ENCODE peak calls at places on chromosomes 1 and 21, in six cellular contexts. One of them, this sample, is unnamed. For H3K27me3, the result is how much of the 10 kb centered on the place peaks cover.

GRCh38 chr21:43609501-43610340 is 49.6 kb downstream of the HSF2BP start:
- DNase-seq in psoas muscle: no peak
- DNase-seq in mammary epithelial cell: peak
- DNase-seq in A673: peak
- DNase-seq in uterus: peak
- DNase-seq in testis: peak
- DNase-seq in this sample: peak

GRCh38 chr1:14768589-14769304 is 170.3 kb downstream of the KAZN start:
- DNase-seq in psoas muscle: no peak
- DNase-seq in mammary epithelial cell: no peak
- DNase-seq in A673: no peak
- DNase-seq in uterus: no peak
- DNase-seq in testis: no peak
- DNase-seq in this sample: no peak

GRCh38 chr1:85818371-85818770 is 110.1 kb upstream of the ZNHIT6 start:
- DNase-seq in psoas muscle: no peak
- DNase-seq in mammary epithelial cell: no peak
- DNase-seq in A673: no peak
- DNase-seq in uterus: no peak
- DNase-seq in testis: no peak
- DNase-seq in this sample: peak

GRCh38 chr1:47415728-47416318 is at the start of gene FOXE3:
- DNase-seq in psoas muscle: no peak
- DNase-seq in mammary epithelial cell: no peak
- DNase-seq in A673: no peak
- DNase-seq in uterus: no peak
- DNase-seq in testis: no peak
- DNase-seq in this sample: no peak

GRCh38 chr1:231338270-231339128 is at the start of gene SPRTN:
- DNase-seq in psoas muscle: no peak
- DNase-seq in mammary epithelial cell: peak
- DNase-seq in A673: peak
- DNase-seq in uterus: no peak
- DNase-seq in testis: no peak
- DNase-seq in this sample: no peak

GRCh38 chr1:43282220-43283195 is 2.9 kb downstream of the C1orf210 start:
- DNase-seq in psoas muscle: no peak
- DNase-seq in mammary epithelial cell: no peak
- DNase-seq in A673: no peak
- DNase-seq in uterus: no peak
- DNase-seq in testis: no peak
- DNase-seq in this sample: no peak

GRCh38 chr1:6960291-6960758 is 175.1 kb downstream of the CAMTA1 start:
- DNase-seq in psoas muscle: peak
- DNase-seq in mammary epithelial cell: no peak
- DNase-seq in A673: no peak
- DNase-seq in uterus: no peak
- DNase-seq in testis: peak
- DNase-seq in this sample: no peak

GRCh38 chr1:172320723-172321122 is 99.8 kb upstream of the C1orf105 start:
- DNase-seq in psoas muscle: no peak
- DNase-seq in mammary epithelial cell: no peak
- DNase-seq in A673: peak
- DNase-seq in uterus: peak
- DNase-seq in testis: no peak
- DNase-seq in this sample: peak

GRCh38 chr1:159938221-159938852 is 7.1 kb downstream of the IGSF9 start:
- DNase-seq in psoas muscle: no peak
- DNase-seq in mammary epithelial cell: peak
- DNase-seq in A673: no peak
- DNase-seq in uterus: no peak
- DNase-seq in testis: no peak
- DNase-seq in this sample: no peak

GRCh38 chr21:44757731-44758130 is 43.9 kb downstream of the UBE2G2 start:
- DNase-seq in psoas muscle: no peak
- DNase-seq in mammary epithelial cell: no peak
- DNase-seq in A673: no peak
- DNase-seq in uterus: no peak
- DNase-seq in testis: no peak
- DNase-seq in this sample: no peak

GRCh38 chr1:182600036-182600713 is 4.0 kb downstream of the RGS16 start:
- DNase-seq in psoas muscle: no peak
- DNase-seq in mammary epithelial cell: no peak
- DNase-seq in A673: no peak
- DNase-seq in uterus: no peak
- DNase-seq in testis: no peak
- DNase-seq in this sample: no peak

GRCh38 chr1:17617787-17618557 is 78.5 kb downstream of the ARHGEF10L start:
- DNase-seq in psoas muscle: peak
- DNase-seq in mammary epithelial cell: no peak
- DNase-seq in A673: no peak
- DNase-seq in uterus: peak
- DNase-seq in testis: peak
- DNase-seq in this sample: peak

GRCh38 chr1:213979751-213980605 is 7.8 kb upstream of the PROX1 start:
- DNase-seq in psoas muscle: no peak
- DNase-seq in mammary epithelial cell: no peak
- DNase-seq in A673: no peak
- DNase-seq in uterus: no peak
- DNase-seq in testis: no peak
- DNase-seq in this sample: no peak

GRCh38 chr1:95467036-95467435 is 233.0 kb downstream of the RWDD3 start:
- DNase-seq in psoas muscle: no peak
- DNase-seq in mammary epithelial cell: no peak
- DNase-seq in A673: peak
- DNase-seq in uterus: no peak
- DNase-seq in testis: no peak
- DNase-seq in this sample: no peak

GRCh38 chr1:182841368-182841988 is 2.3 kb downstream of the DHX9 start:
- DNase-seq in psoas muscle: no peak
- DNase-seq in mammary epithelial cell: peak
- DNase-seq in A673: peak
- DNase-seq in uterus: no peak
- DNase-seq in testis: no peak
- DNase-seq in this sample: peak

GRCh38 chr1:69911301-69911801 is 294.0 kb downstream of the LRRC40 start:
- DNase-seq in psoas muscle: no peak
- DNase-seq in mammary epithelial cell: peak
- DNase-seq in A673: peak
- DNase-seq in uterus: no peak
- DNase-seq in testis: no peak
- DNase-seq in this sample: peak

GRCh38 chr1:46747683-46748288 is 28.9 kb upstream of the EFCAB14 start:
- DNase-seq in psoas muscle: no peak
- DNase-seq in mammary epithelial cell: peak
- DNase-seq in A673: peak
- DNase-seq in uterus: peak
- DNase-seq in testis: peak
- DNase-seq in this sample: peak

GRCh38 chr21:40765771-40766170 is 81.2 kb downstream of the DSCAM start:
- DNase-seq in psoas muscle: no peak
- DNase-seq in mammary epithelial cell: no peak
- DNase-seq in A673: no peak
- DNase-seq in uterus: no peak
- DNase-seq in testis: no peak
- DNase-seq in this sample: no peak

GRCh38 chr1:219312967-219313366 is 139.3 kb downstream of the LYPLAL1 start:
- DNase-seq in psoas muscle: no peak
- DNase-seq in mammary epithelial cell: no peak
- DNase-seq in A673: no peak
- DNase-seq in uterus: no peak
- DNase-seq in testis: no peak
- DNase-seq in this sample: peak

GRCh38 chr21:41358193-41359166 is 3.3 kb upstream of the MX2 start:
- DNase-seq in psoas muscle: no peak
- DNase-seq in mammary epithelial cell: no peak
- DNase-seq in A673: no peak
- DNase-seq in uterus: no peak
- DNase-seq in testis: no peak
- DNase-seq in this sample: no peak

GRCh38 chr1:162216604-162217003 is 147.1 kb downstream of the NOS1AP start:
- DNase-seq in psoas muscle: no peak
- DNase-seq in mammary epithelial cell: no peak
- DNase-seq in A673: no peak
- DNase-seq in uterus: no peak
- DNase-seq in testis: no peak
- DNase-seq in this sample: no peak

GRCh38 chr1:17355898-17356297 is 16.1 kb upstream of the PADI6 start:
- DNase-seq in psoas muscle: no peak
- DNase-seq in mammary epithelial cell: no peak
- DNase-seq in A673: no peak
- DNase-seq in uterus: no peak
- DNase-seq in testis: no peak
- DNase-seq in this sample: no peak

GRCh38 chr1:178579095-178579494 is 66.2 kb downstream of the TEX35 start:
- DNase-seq in psoas muscle: no peak
- DNase-seq in mammary epithelial cell: no peak
- DNase-seq in A673: no peak
- DNase-seq in uterus: no peak
- DNase-seq in testis: no peak
- DNase-seq in this sample: no peak

DNA sequence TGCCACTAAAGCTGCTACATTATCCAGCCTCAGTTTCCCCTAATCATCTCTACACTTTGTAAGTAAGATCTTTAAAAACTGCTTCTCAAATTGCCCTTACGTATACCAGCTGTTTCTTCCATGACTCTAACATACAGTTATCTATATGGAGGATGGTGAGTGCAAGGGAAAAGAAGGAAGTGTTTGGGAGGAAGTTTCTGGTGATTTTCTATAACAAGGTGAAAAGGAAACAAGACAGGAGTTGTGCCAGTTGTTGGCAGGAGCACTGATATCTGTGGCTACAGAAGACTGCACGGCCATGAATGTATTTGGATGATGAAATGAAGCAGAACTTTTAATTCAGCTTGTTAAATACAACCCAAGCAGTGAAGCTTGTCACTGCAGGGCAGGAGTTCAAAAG is 32.3 kb upstream of the NHLH2 start:
- DNase-seq in psoas muscle: no peak
- DNase-seq in mammary epithelial cell: no peak
- DNase-seq in A673: no peak
- DNase-seq in uterus: no peak
- DNase-seq in testis: no peak
- DNase-seq in this sample: no peak
- H3K27me3 ChIP-seq in psoas muscle: under half
- H3K27me3 ChIP-seq in mammary epithelial cell: under half
- H3K27me3 ChIP-seq in A673: under half
- H3K27me3 ChIP-seq in uterus: under half
- H3K27me3 ChIP-seq in testis: under half
- H3K27me3 ChIP-seq in this sample: under half

DNA sequence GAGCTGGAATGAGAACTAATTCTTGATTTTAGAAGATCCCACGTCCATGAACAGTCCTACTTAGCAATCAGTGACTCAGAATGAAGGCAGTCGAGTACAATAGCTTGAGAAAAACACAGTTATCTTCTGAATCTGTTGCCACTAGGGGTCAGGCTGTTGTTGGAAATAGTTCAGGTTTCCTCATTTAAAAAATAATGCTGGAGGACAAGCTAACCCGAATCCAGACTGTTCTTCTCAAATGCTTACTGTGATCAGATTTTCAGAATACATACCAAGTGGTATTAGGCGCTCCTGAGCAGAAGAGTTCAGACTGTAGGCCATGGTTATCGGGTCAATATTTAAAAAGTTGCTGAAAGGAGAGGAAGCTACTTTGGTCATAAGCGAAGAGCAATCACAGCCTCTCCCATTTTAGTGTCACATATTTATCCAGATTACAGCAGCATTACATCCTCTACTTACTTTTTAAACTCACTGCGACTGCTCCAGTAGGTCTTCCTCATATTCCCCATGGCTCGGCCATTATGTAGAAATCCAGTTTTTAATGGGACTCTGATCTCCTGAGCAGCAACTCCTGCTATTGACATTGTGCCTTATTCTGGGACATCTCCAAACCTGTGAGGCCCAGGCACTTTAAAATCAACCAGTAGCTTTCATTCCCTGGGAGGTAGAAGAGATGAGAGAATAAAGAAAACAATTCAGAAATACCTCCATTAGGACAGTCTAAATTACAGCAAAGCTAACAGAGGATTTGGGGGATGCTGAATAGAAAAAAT is 10.9 kb downstream of the ERRFI1 start:
- DNase-seq in psoas muscle: no peak
- DNase-seq in mammary epithelial cell: peak
- DNase-seq in A673: peak
- DNase-seq in uterus: peak
- DNase-seq in testis: peak
- DNase-seq in this sample: peak
- TF ChIP-seq CTCF in psoas muscle: peak
- TF ChIP-seq CTCF in mammary epithelial cell: peak
- TF ChIP-seq CTCF in A673: peak
- TF ChIP-seq CTCF in uterus: peak
- TF ChIP-seq CTCF in testis: peak
- TF ChIP-seq CTCF in this sample: peak

GRCh38 chr21:25790122-25790951 is 55.6 kb downstream of the GABPA start:
- DNase-seq in psoas muscle: no peak
- DNase-seq in mammary epithelial cell: peak
- DNase-seq in A673: peak
- DNase-seq in uterus: no peak
- DNase-seq in testis: no peak
- DNase-seq in this sample: peak
- H3K27ac ChIP-seq in psoas muscle: no peak
- H3K27ac ChIP-seq in mammary epithelial cell: no peak
- H3K27ac ChIP-seq in A673: peak
- H3K27ac ChIP-seq in uterus: peak
- H3K27ac ChIP-seq in testis: no peak
- H3K27ac ChIP-seq in this sample: no peak

DNA sequence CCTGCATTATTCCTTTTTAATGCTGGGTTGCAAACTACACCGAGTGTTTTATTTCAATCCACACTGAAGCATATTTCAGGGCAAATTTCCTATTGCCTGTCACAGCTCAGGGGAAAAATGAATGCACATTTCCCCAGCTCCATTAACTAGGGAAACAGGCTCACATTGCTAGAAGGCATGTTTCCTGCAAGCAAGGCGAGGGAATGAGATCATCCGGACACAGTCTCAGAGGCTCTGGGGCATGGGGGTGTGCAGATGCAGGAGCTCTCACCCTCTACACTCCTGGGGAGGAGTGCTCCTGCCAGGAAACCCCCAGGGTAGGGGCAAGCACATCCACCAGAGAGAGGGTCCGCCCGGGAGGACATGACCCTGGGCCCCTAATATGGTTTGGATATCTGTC is 24.6 kb downstream of the SYT2 start:
- DNase-seq in psoas muscle: no peak
- DNase-seq in mammary epithelial cell: no peak
- DNase-seq in A673: no peak
- DNase-seq in uterus: no peak
- DNase-seq in testis: no peak
- DNase-seq in this sample: no peak
- H3K27me3 ChIP-seq in psoas muscle: under half
- H3K27me3 ChIP-seq in mammary epithelial cell: under half
- H3K27me3 ChIP-seq in A673: half or more
- H3K27me3 ChIP-seq in uterus: under half
- H3K27me3 ChIP-seq in testis: under half
- H3K27me3 ChIP-seq in this sample: under half

This sample was measured in brain microvascular endothelial cell.